ENCODE peak calls at places on chromosomes 1 and 21, in nine cellular contexts. L is testis, B is T-helper 2 cell, U is NCI-H460, P is NCI-H146, J is mucosa of descending colon, D is mesendoderm, X is sigmoid colon, S is IMR-90. Z is an unnamed sample.

GRCh38 chr1:205948000-205948399 is 4.7 kb upstream of the SLC26A9 start:
- DNase-seq in L (no peak), B (no peak), U (no peak), P (no peak), J (no peak), D (no peak), X (no peak), S (no peak), Z (no peak)

GRCh38 chr1:43348809-43349593 is 9.8 kb upstream of the CDC20 start:
- DNase-seq in L (peak), B (peak), U (peak), P (peak), J (peak), D (peak), X (peak), S (no peak), Z (peak)

GRCh38 chr1:183515002-183515689 is 42.8 kb downstream of the SMG7 start:
- DNase-seq in L (no peak), B (no peak), U (peak), P (peak), J (no peak), D (peak), X (no peak), S (peak), Z (no peak)

GRCh38 chr1:212477680-212478466 is 45.2 kb downstream of the NENF start:
- DNase-seq in L (no peak), B (no peak), U (no peak), P (no peak), J (no peak), D (no peak), X (peak), S (no peak), Z (no peak)

GRCh38 chr21:26923986-26924385 is 42.9 kb downstream of the ADAMTS5 start:
- DNase-seq in L (no peak), B (no peak), U (no peak), P (no peak), J (no peak), D (no peak), X (no peak), S (no peak), Z (no peak)

GRCh38 chr1:163307479-163308171 is 14.1 kb upstream of the NUF2 start:
- DNase-seq in L (no peak), B (no peak), U (no peak), P (no peak), J (no peak), D (no peak), X (no peak), S (peak), Z (no peak)

GRCh38 chr1:4170548-4170947 is 270.5 kb upstream of the C1orf174 start:
- DNase-seq in L (peak), B (no peak), U (no peak), P (no peak), J (no peak), D (no peak), X (peak), S (no peak), Z (no peak)

GRCh38 chr1:200556005-200556404 is 64.5 kb downstream of the KIF14 start:
- DNase-seq in L (no peak), B (no peak), U (no peak), P (no peak), J (no peak), D (peak), X (no peak), S (peak), Z (no peak)

GRCh38 chr1:42841440-42842147 is 4.8 kb upstream of the ZNF691 start:
- DNase-seq in L (no peak), B (no peak), U (no peak), P (no peak), J (no peak), D (no peak), X (no peak), S (no peak), Z (no peak)

GRCh38 chr1:12436817-12437599 is 181.0 kb downstream of the DHRS3 start:
- DNase-seq in L (no peak), B (no peak), U (no peak), P (no peak), J (no peak), D (no peak), X (no peak), S (peak), Z (no peak)

GRCh38 chr21:29115899-29116298 is 14.5 kb upstream of the MAP3K7CL start:
- DNase-seq in L (no peak), B (no peak), U (no peak), P (no peak), J (no peak), D (no peak), X (no peak), S (peak), Z (no peak)

GRCh38 chr1:11882814-11883538 is 24.2 kb upstream of the NPPB start:
- DNase-seq in L (peak), B (no peak), U (no peak), P (peak), J (peak), D (peak), X (no peak), S (no peak), Z (peak)

GRCh38 chr1:234683856-234684632 is 74.1 kb upstream of the IRF2BP2 start:
- DNase-seq in L (peak), B (no peak), U (peak), P (no peak), J (no peak), D (peak), X (peak), S (peak), Z (peak)

GRCh38 chr1:112396668-112397025 is 633 bp downstream of the CTTNBP2NL start:
- DNase-seq in L (no peak), B (no peak), U (no peak), P (peak), J (no peak), D (peak), X (no peak), S (peak), Z (no peak)

GRCh38 chr1:203346060-203346754 is 4.7 kb downstream of the FMOD start:
- DNase-seq in L (no peak), B (no peak), U (no peak), P (peak), J (no peak), D (peak), X (no peak), S (no peak), Z (peak)

GRCh38 chr1:168734946-168735345 is 5.9 kb upstream of the DPT start:
- DNase-seq in L (peak), B (no peak), U (no peak), P (no peak), J (no peak), D (no peak), X (no peak), S (no peak), Z (no peak)

GRCh38 chr1:209607102-209607794 is 23.7 kb downstream of the CAMK1G start:
- DNase-seq in L (no peak), B (no peak), U (no peak), P (no peak), J (no peak), D (no peak), X (no peak), S (peak), Z (no peak)

GRCh38 chr1:98051065-98051675 is 130.3 kb upstream of the DPYD start:
- DNase-seq in L (peak), B (no peak), U (peak), P (peak), J (no peak), D (peak), X (no peak), S (peak), Z (peak)

GRCh38 chr1:240234477-240235225 is 143.0 kb downstream of the FMN2 start:
- DNase-seq in L (no peak), B (no peak), U (no peak), P (no peak), J (no peak), D (no peak), X (no peak), S (peak), Z (no peak)

GRCh38 chr1:224998185-224998584 is 68.7 kb downstream of the DNAH14 start:
- DNase-seq in L (no peak), B (no peak), U (no peak), P (no peak), J (no peak), D (no peak), X (no peak), S (no peak), Z (no peak)

GRCh38 chr1:239617259-239617658 is 230.9 kb downstream of the CHRM3 start:
- DNase-seq in L (no peak), B (no peak), U (no peak), P (no peak), J (no peak), D (no peak), X (no peak), S (no peak), Z (no peak)

GRCh38 chr21:18384771-18385170 is 18.8 kb downstream of the TMPRSS15 start:
- DNase-seq in L (no peak), B (no peak), U (peak), P (peak), J (no peak), D (peak), X (no peak), S (no peak), Z (no peak)

GRCh38 chr1:5855196-5855897 is 136.9 kb downstream of the NPHP4 start:
- DNase-seq in L (no peak), B (no peak), U (no peak), P (no peak), J (no peak), D (no peak), X (no peak), S (no peak), Z (no peak)

GRCh38 chr1:6601865-6602668 is 602 bp downstream of the KLHL21 start:
- DNase-seq in L (no peak), B (peak), U (no peak), P (peak), J (peak), D (no peak), X (peak), S (peak), Z (peak)

GRCh38 chr1:225424562-225425210 is 3.2 kb downstream of the LBR start:
- DNase-seq in L (no peak), B (no peak), U (no peak), P (no peak), J (no peak), D (peak), X (no peak), S (peak), Z (peak)

GRCh38 chr1:180915426-180915965 is 2.8 kb downstream of the KIAA1614 start:
- DNase-seq in L (no peak), B (no peak), U (no peak), P (no peak), J (no peak), D (no peak), X (no peak), S (no peak), Z (no peak)

GRCh38 chr1:181131255-181131901 is 42.9 kb downstream of the IER5 start:
- DNase-seq in L (no peak), B (no peak), U (no peak), P (no peak), J (no peak), D (no peak), X (no peak), S (no peak), Z (peak)

GRCh38 chr1:218743861-218744505 is 398.8 kb downstream of the TGFB2 start:
- DNase-seq in L (no peak), B (no peak), U (no peak), P (no peak), J (no peak), D (no peak), X (no peak), S (no peak), Z (no peak)

GRCh38 chr1:3069491-3070303 is 694 bp downstream of the PRDM16 start:
- DNase-seq in L (peak), B (no peak), U (peak), P (no peak), J (peak), D (peak), X (peak), S (peak), Z (peak)

GRCh38 chr1:56481140-56481694 is 98.1 kb downstream of the PLPP3 start:
- DNase-seq in L (no peak), B (no peak), U (no peak), P (no peak), J (no peak), D (no peak), X (no peak), S (no peak), Z (no peak)

GRCh38 chr1:31814631-31815306 is 1.1 kb downstream of the SPOCD1 start:
- DNase-seq in L (peak), B (no peak), U (no peak), P (no peak), J (no peak), D (no peak), X (no peak), S (no peak), Z (peak)

GRCh38 chr1:192831706-192832355 is 23.0 kb downstream of the RGS2 start:
- DNase-seq in L (no peak), B (no peak), U (no peak), P (no peak), J (no peak), D (no peak), X (no peak), S (peak), Z (no peak)

GRCh38 chr21:15826908-15827601 is 97.3 kb downstream of the USP25 start:
- DNase-seq in L (no peak), B (no peak), U (no peak), P (no peak), J (no peak), D (no peak), X (no peak), S (no peak), Z (no peak)

GRCh38 chr1:237058470-237058869 is 16.5 kb downstream of the RYR2 start:
- DNase-seq in L (no peak), B (no peak), U (no peak), P (no peak), J (no peak), D (no peak), X (no peak), S (no peak), Z (peak)

GRCh38 chr1:96487961-96488360 is 233.6 kb upstream of the PTBP2 start:
- DNase-seq in L (no peak), B (no peak), U (no peak), P (no peak), J (no peak), D (no peak), X (peak), S (no peak), Z (no peak)

GRCh38 chr1:30253361-30253760 is 470.0 kb downstream of the MATN1 start:
- DNase-seq in L (no peak), B (no peak), U (no peak), P (no peak), J (no peak), D (no peak), X (no peak), S (no peak), Z (no peak)

Z was measured in endodermal cell.